ENCODE peak calls at places on chromosomes 13 and 19, in seven cellular contexts. B is lower leg skin; X is Peyer's patch; H is naive B cell; C is D341Med; Y is activated CD8-positive, alpha-beta T cell treated with anti-CD3 and anti-CD28 coated beads for 36 hours; M is stimulated activated CD8-positive, alpha-beta memory T cell treated with anti-CD3 and anti-CD28 coated beads, Interleukin-15, amount 100 ng/mL, for 24 hours. R is an unnamed sample.

GRCh38 chr13:45337803-45338202 is 3.2 kb downstream of the TPT1 start:
- DNase-seq in X (no peak), M (no peak), C (no peak), H (no peak), Y (no peak), B (no peak), R (no peak)

GRCh38 chr19:2524840-2525723 is 49.2 kb downstream of the GADD45B start:
- DNase-seq in X (no peak), C (peak; percentile 41), M (no peak), H (no peak), B (no peak), Y (no peak), R (no peak)

GRCh38 chr13:78468546-78469060 is 134.7 kb downstream of the POU4F1 start:
- DNase-seq in Y (no peak), C (no peak), M (no peak), H (no peak), B (no peak), X (no peak), R (no peak)

GRCh38 chr13:91133941-91134772 is 213.3 kb upstream of the MIR17HG start:
- DNase-seq in Y (peak; percentile 43), C (peak; percentile 59), M (no peak), B (no peak), H (peak; percentile 27), X (no peak), R (no peak)

GRCh38 chr13:38849316-38849715 is 141.3 kb downstream of the STOML3 start:
- DNase-seq in X (no peak), M (no peak), Y (no peak), H (no peak), C (no peak), B (no peak), R (no peak)

GRCh38 chr19:33683881-33684549 is 62.3 kb downstream of the CHST8 start:
- DNase-seq in H (no peak), X (no peak), M (no peak), B (peak; percentile 69), Y (peak; percentile 16), C (peak; percentile 55), R (no peak)

GRCh38 chr19:49555600-49556411 is 24.6 kb downstream of the NOSIP start:
- DNase-seq in Y (peak; percentile 94), H (no peak), C (peak; percentile 78), M (no peak), B (peak; percentile 90), X (peak; percentile 59), R (no peak)

GRCh38 chr19:4581381-4582111 is 22.1 kb upstream of the SEMA6B start:
- DNase-seq in X (no peak), B (no peak), H (no peak), M (no peak), C (peak; percentile 91), Y (peak; percentile 30), R (no peak)

GRCh38 chr13:20127263-20127562 is 33.6 kb downstream of the GJA3 start:
- DNase-seq in C (no peak), X (no peak), M (no peak), Y (peak; percentile 34), H (no peak), B (no peak), R (no peak)

GRCh38 chr13:59514316-59514715 is 649.4 kb downstream of the DIAPH3 start:
- DNase-seq in B (no peak), X (no peak), H (no peak), Y (no peak), C (no peak), M (no peak), R (no peak)